ENCODE peak calls at places on chromosome 11, in nine cellular contexts. B is heart left ventricle, S is mucosa of descending colon, D is tibial nerve, J is K562, X is fibroblast of lung, T is lower lobe of right lung, Q is gastrocnemius medialis, V is sigmoid colon. N is an unnamed sample. For H3K36me3, the result is how much of the 10 kb centered on the place peaks cover.

GRCh38 chr11:5581014-5581413 is 337 bp downstream of the OR52B6 start:
- DNase-seq in B (no peak), S (no peak), D (no peak), J (no peak), X (no peak), T (no peak), Q (no peak), V (no peak), N (no peak)

GRCh38 chr11:122666743-122667142 is 11.2 kb downstream of the UBASH3B start:
- DNase-seq in B (no peak), S (no peak), D (no peak), J (no peak), X (no peak), T (no peak), Q (no peak), V (no peak), N (no peak)

GRCh38 chr11:109048098-109048497 is 373.9 kb upstream of the C11orf87 start:
- DNase-seq in B (no peak), S (no peak), D (no peak), J (no peak), X (no peak), T (no peak), Q (no peak), V (no peak), N (no peak)

GRCh38 chr11:4839851-4840549 is 9.0 kb downstream of the OR51S1 start:
- DNase-seq in B (no peak), S (no peak), D (no peak), J (no peak), X (no peak), T (no peak), Q (no peak), V (no peak), N (no peak)

GRCh38 chr11:28585007-28585406 is 476.8 kb downstream of the METTL15 start:
- DNase-seq in B (no peak), S (no peak), D (no peak), J (no peak), X (peak), T (no peak), Q (no peak), V (no peak), N (no peak)

GRCh38 chr11:44097821-44098220 is 2.3 kb downstream of the EXT2 start:
- DNase-seq in B (no peak), S (no peak), D (no peak), J (no peak), X (peak), T (no peak), Q (no peak), V (no peak), N (no peak)

GRCh38 chr11:72807021-72807693 is 7.1 kb upstream of the ATG16L2 start:
- DNase-seq in B (no peak), S (peak), D (no peak), J (no peak), X (peak), T (no peak), Q (no peak), V (no peak), N (no peak)

GRCh38 chr11:29173660-29174062 is 843.2 kb downstream of the KCNA4 start:
- DNase-seq in B (no peak), S (no peak), D (no peak), J (no peak), X (peak), T (no peak), Q (no peak), V (no peak), N (no peak)

GRCh38 chr11:31218847-31219246 is 150.7 kb downstream of the DCDC1 start:
- DNase-seq in B (no peak), S (no peak), D (no peak), J (no peak), X (no peak), T (no peak), Q (no peak), V (no peak), N (no peak)

GRCh38 chr11:103420593-103420992 is 311.4 kb downstream of the DYNC2H1 start:
- DNase-seq in B (no peak), S (no peak), D (no peak), J (no peak), X (peak), T (no peak), Q (no peak), V (no peak), N (no peak)

GRCh38 chr11:29005401-29005980 is 897.3 kb downstream of the METTL15 start:
- DNase-seq in B (no peak), S (no peak), D (no peak), J (no peak), X (no peak), T (no peak), Q (no peak), V (no peak), N (no peak)

GRCh38 chr11:21641839-21642238 is 551.0 kb upstream of the ANO5 start:
- DNase-seq in B (no peak), S (no peak), D (no peak), J (no peak), X (no peak), T (no peak), Q (no peak), V (no peak), N (no peak)

GRCh38 chr11:11672764-11673163 is 51.0 kb upstream of the GALNT18 start:
- DNase-seq in B (no peak), S (no peak), D (no peak), J (no peak), X (no peak), T (no peak), Q (no peak), V (no peak), N (no peak)

GRCh38 chr11:71946144-71946571 is 17.3 kb downstream of the RNF121 start:
- DNase-seq in B (no peak), S (no peak), D (no peak), J (no peak), X (peak), T (no peak), Q (no peak), V (no peak), N (no peak)

GRCh38 chr11:119644502-119644901 is 84.5 kb downstream of the NECTIN1 start:
- DNase-seq in B (no peak), S (no peak), D (no peak), J (no peak), X (no peak), T (no peak), Q (no peak), V (no peak), N (no peak)

GRCh38 chr11:119643878-119644225 is 85.1 kb downstream of the NECTIN1 start:
- DNase-seq in B (no peak), S (no peak), D (no peak), J (no peak), X (no peak), T (no peak), Q (no peak), V (no peak), N (no peak)

GRCh38 chr11:119643212-119643877 is 85.7 kb downstream of the NECTIN1 start:
- DNase-seq in B (no peak), S (no peak), D (no peak), J (no peak), X (no peak), T (no peak), Q (no peak), V (no peak), N (no peak)

GRCh38 chr11:119639642-119640205 is 89.3 kb downstream of the NECTIN1 start:
- DNase-seq in B (no peak), S (no peak), D (no peak), J (no peak), X (no peak), T (no peak), Q (no peak), V (no peak), N (no peak)

GRCh38 chr11:119641991-119642745 is 86.8 kb downstream of the NECTIN1 start:
- DNase-seq in B (no peak), S (no peak), D (no peak), J (peak), X (no peak), T (no peak), Q (no peak), V (no peak), N (no peak)
- TF ChIP-seq CTCF in B (peak), S (peak), D (peak), J (peak), X (peak), T (peak), Q (peak), V (peak), N (no peak)

GRCh38 chr11:3041699-3042098 is 15.5 kb downstream of the CARS1 start:
- DNase-seq in B (peak), S (no peak), D (no peak), J (no peak), X (no peak), T (no peak), Q (peak), V (no peak), N (no peak)

GRCh38 chr11:3044004-3044403 is 13.2 kb downstream of the CARS1 start:
- DNase-seq in B (no peak), S (no peak), D (no peak), J (no peak), X (peak), T (no peak), Q (peak), V (no peak), N (no peak)

GRCh38 chr11:3044915-3045314 is 12.3 kb downstream of the CARS1 start:
- DNase-seq in B (no peak), S (no peak), D (no peak), J (no peak), X (no peak), T (no peak), Q (no peak), V (no peak), N (no peak)

GRCh38 chr11:3042496-3043314 is 14.5 kb downstream of the CARS1 start:
- DNase-seq in B (no peak), S (no peak), D (no peak), J (no peak), X (no peak), T (no peak), Q (peak), V (peak), N (no peak)

DNA sequence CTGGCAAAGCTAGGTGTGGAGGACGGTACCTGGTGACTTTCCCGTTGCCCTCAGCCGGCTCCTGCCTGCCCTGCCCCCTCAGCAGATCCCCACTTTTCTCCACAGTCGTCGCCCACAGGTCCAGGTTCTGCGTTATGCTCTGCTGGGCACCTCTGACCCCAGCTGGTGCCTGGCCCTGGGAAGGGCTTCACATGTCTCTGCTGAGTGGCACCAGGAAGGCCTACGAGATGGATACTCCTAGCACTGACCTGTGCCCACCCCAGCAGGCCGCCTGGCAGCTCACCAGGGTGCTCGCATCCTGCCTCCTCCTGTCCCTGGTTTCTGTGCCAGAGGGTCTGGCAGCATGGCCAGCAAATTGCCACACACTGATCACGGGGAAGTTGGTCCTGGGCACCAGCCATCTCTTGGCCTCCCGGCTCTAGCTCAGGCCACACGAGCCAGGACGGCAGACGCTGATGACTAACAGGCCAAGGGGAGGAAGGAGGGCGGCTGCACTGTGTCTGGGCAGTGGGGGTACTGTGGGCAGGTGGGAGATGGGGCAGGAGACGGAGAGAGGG is 13.8 kb downstream of the CARS1 start:
- DNase-seq in B (peak), S (no peak), D (peak), J (no peak), X (peak), T (no peak), Q (peak), V (peak), N (peak)
- H3K36me3 ChIP-seq in B (half or more), S (under half), D (under half), J (half or more), X (under half), T (half or more), Q (under half), V (half or more), N (under half)

GRCh38 chr11:126545057-126545555 is 189.6 kb downstream of the ST3GAL4 start:
- DNase-seq in B (no peak), S (no peak), D (no peak), J (no peak), X (no peak), T (no peak), Q (no peak), V (no peak), N (no peak)

GRCh38 chr11:126547691-126548090 is 192.2 kb downstream of the ST3GAL4 start:
- DNase-seq in B (no peak), S (no peak), D (no peak), J (no peak), X (peak), T (no peak), Q (no peak), V (no peak), N (no peak)

GRCh38 chr11:126546694-126547093 is 191.2 kb downstream of the ST3GAL4 start:
- DNase-seq in B (no peak), S (no peak), D (no peak), J (no peak), X (no peak), T (no peak), Q (no peak), V (no peak), N (no peak)

GRCh38 chr11:126547161-126547560 is 191.7 kb downstream of the ST3GAL4 start:
- DNase-seq in B (no peak), S (no peak), D (no peak), J (no peak), X (peak), T (no peak), Q (no peak), V (no peak), N (no peak)

DNA sequence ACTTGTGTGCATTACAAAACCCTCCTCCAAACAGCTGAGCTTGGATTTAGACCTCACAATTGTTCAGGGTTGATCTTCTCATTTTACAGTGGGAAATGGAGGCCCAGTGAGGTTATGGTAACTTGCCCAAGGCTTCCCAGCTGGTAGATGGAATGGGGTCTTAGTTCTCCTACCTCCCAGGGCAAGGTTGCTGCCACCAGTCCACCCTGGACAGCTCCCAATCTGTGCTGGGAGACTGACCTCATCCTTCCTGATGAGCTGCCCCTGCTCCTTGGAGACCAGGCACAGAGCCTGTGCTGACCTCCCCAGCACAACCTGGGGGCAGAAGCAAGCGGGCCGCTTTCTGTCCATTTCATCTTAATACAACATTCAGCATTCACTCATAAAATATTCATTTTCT is 190.7 kb downstream of the ST3GAL4 start:
- DNase-seq in B (no peak), S (no peak), D (no peak), J (no peak), X (no peak), T (no peak), Q (no peak), V (no peak), N (no peak)
- TF ChIP-seq CTCF in B (no peak), S (no peak), D (no peak), J (no peak), X (no peak), T (no peak), Q (no peak), V (no peak), N (no peak)

DNA sequence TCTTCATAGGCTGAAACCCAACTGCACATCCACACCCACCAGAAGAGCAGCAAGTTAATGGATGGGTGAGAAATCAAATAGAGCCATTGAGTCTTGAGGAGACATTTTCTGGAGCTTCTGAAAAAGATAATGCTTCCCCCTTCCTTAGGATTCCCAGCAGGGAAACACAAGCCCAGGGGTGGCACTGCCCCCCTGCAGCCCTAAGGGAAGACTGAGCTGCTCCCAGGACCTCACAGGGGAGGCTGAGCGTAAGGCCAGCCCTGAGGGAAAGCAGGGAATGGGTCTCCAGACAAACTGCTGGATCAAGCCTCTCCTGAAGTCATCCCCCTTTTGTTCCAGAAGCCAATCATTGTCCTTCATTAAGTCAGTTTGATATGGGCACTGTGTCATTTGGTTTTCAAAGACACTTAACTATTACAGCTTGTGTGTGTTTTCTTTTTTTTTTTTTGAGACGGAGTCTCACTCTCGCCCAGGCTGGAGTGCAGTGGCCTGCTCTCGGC is 15.1 kb downstream of the LTO1 start:
- DNase-seq in B (no peak), S (no peak), D (no peak), J (no peak), X (no peak), T (peak), Q (no peak), V (no peak), N (no peak)
- H3K36me3 ChIP-seq in B (under half), S (under half), D (under half), J (under half), X (under half), T (under half), Q (under half), V (under half), N (under half)